ENCODE peak calls at places on chromosome 21, in four cellular contexts. G, O, D and X are unnamed samples.

GRCh38 chr21:28832013-28832714 is 160.5 kb downstream of the LTN1 start:
- DNase-seq in G (peak; percentile 59), O (no peak), D (no peak), X (no peak)

GRCh38 chr21:41895643-41896493 is 16.7 kb upstream of the PRDM15 start:
- DNase-seq in G (no peak), O (peak; percentile 32), D (no peak), X (peak; percentile 80)

GRCh38 chr21:45552696-45553391 is 10.6 kb upstream of the SLC19A1 start:
- DNase-seq in G (no peak), O (no peak), D (no peak), X (no peak)

GRCh38 chr21:45533731-45534571 is 8.3 kb downstream of the SLC19A1 start:
- DNase-seq in G (no peak), O (no peak), D (peak; percentile 45), X (no peak)

GRCh38 chr21:20570824-20571232 is 427.4 kb upstream of the NCAM2 start:
- DNase-seq in G (no peak), O (no peak), D (no peak), X (no peak)

GRCh38 chr21:38170283-38170682 is 86.5 kb upstream of the KCNJ15 start:
- DNase-seq in G (peak; percentile 52), O (no peak), D (peak; percentile 66), X (no peak)

GRCh38 chr21:37636152-37636860 is 269.7 kb downstream of the DYRK1A start:
- DNase-seq in G (peak; percentile 96), O (no peak), D (no peak), X (no peak)

GRCh38 chr21:45326169-45326833 is 38.6 kb upstream of the POFUT2 start:
- DNase-seq in G (peak; percentile 82), O (no peak), D (no peak), X (no peak)

GRCh38 chr21:35737899-35738341 is 322.4 kb downstream of the SETD4 start:
- DNase-seq in G (peak; percentile 24), O (no peak), D (no peak), X (no peak)

GRCh38 chr21:36509966-36510742 is 30.2 kb upstream of the CLDN14 start:
- DNase-seq in G (no peak), O (no peak), D (no peak), X (no peak)

GRCh38 chr21:45180289-45180599 is 105.9 kb downstream of the ADARB1 start:
- DNase-seq in G (no peak), O (no peak), D (no peak), X (no peak)

GRCh38 chr21:45322960-45323461 is 35.3 kb upstream of the POFUT2 start:
- DNase-seq in G (peak; percentile 85), O (no peak), D (no peak), X (no peak)

GRCh38 chr21:37074195-37074510 is 1.1 kb downstream of the TTC3 start:
- DNase-seq in G (peak; percentile 33), O (no peak), D (no peak), X (no peak)

GRCh38 chr21:32742470-32742869 is 14.7 kb upstream of the SYNJ1 start:
- DNase-seq in G (no peak), O (no peak), D (no peak), X (no peak)

GRCh38 chr21:45011426-45011825 is 63.0 kb upstream of the ADARB1 start:
- DNase-seq in G (no peak), O (no peak), D (peak; percentile 36), X (no peak)

GRCh38 chr21:27505516-27505915 is 538.6 kb upstream of the ADAMTS5 start:
- DNase-seq in G (peak; percentile 94), O (no peak), D (no peak), X (no peak)

GRCh38 chr21:29232601-29233541 is 65.9 kb upstream of the BACH1 start:
- DNase-seq in G (peak; percentile 88), O (no peak), D (no peak), X (no peak)